ENCODE peak calls at places on chromosomes 12 and 14, in seven cellular contexts. W, R, E, Z, D, C and J are unnamed samples.

GRCh38 chr12:66087365-66087943 is 43.1 kb downstream of the LLPH start:
- DNase-seq in W (peak; percentile 14), R (peak; percentile 69), E (peak; percentile 71), Z (peak; percentile 68), D (peak; percentile 62), C (peak; percentile 70), J (peak; percentile 57)

GRCh38 chr14:80584638-80585505 is 356.7 kb downstream of the CEP128 start:
- DNase-seq in W (no peak), R (peak; percentile 39), E (no peak), Z (peak; percentile 6), D (no peak), C (peak; percentile 14), J (peak; percentile 52)

GRCh38 chr12:109766251-109766778 is 52.7 kb downstream of the FAM222A start:
- DNase-seq in W (no peak), R (no peak), E (peak; percentile 53), Z (no peak), D (no peak), C (no peak), J (no peak)

GRCh38 chr12:12070674-12071661 is at the start of gene BCL2L14:
- DNase-seq in W (no peak), R (no peak), E (no peak), Z (no peak), D (no peak), C (no peak), J (no peak)

GRCh38 chr12:29043069-29043468 is 106.0 kb upstream of the FAR2 start:
- DNase-seq in W (no peak), R (no peak), E (no peak), Z (no peak), D (no peak), C (no peak), J (peak; percentile 30)

GRCh38 chr12:46389130-46389616 is 16.6 kb upstream of the SLC38A2 start:
- DNase-seq in W (no peak), R (no peak), E (no peak), Z (no peak), D (no peak), C (no peak), J (no peak)

GRCh38 chr12:6790496-6791150 is 1.3 kb downstream of the CD4 start:
- DNase-seq in W (no peak), R (no peak), E (no peak), Z (no peak), D (no peak), C (no peak), J (no peak)

GRCh38 chr12:88202500-88202899 is 60.4 kb downstream of the TMTC3 start:
- DNase-seq in W (no peak), R (no peak), E (no peak), Z (no peak), D (no peak), C (no peak), J (no peak)

GRCh38 chr12:32155911-32156585 is 49.4 kb downstream of the BICD1 start:
- DNase-seq in W (no peak), R (no peak), E (no peak), Z (no peak), D (no peak), C (peak; percentile 30), J (no peak)

GRCh38 chr14:45201908-45202307 is 51.1 kb downstream of the MIS18BP1 start:
- DNase-seq in W (no peak), R (peak; percentile 44), E (no peak), Z (no peak), D (peak; percentile 12), C (peak; percentile 26), J (no peak)

GRCh38 chr12:105960319-105961076 is 178.3 kb downstream of the NUAK1 start:
- DNase-seq in W (no peak), R (peak; percentile 89), E (no peak), Z (no peak), D (no peak), C (peak; percentile 53), J (no peak)

GRCh38 chr14:86221000-86221399 is 691.1 kb downstream of the FLRT2 start:
- DNase-seq in W (no peak), R (no peak), E (no peak), Z (no peak), D (peak; percentile 45), C (peak; percentile 37), J (no peak)

GRCh38 chr12:74509886-74510285 is 27.7 kb upstream of the ATXN7L3B start:
- DNase-seq in W (no peak), R (no peak), E (no peak), Z (no peak), D (no peak), C (no peak), J (no peak)

GRCh38 chr14:101121399-101122113 is 218.0 kb upstream of the RTL1 start:
- DNase-seq in W (no peak), R (no peak), E (peak; percentile 53), Z (no peak), D (no peak), C (no peak), J (no peak)

GRCh38 chr12:54987611-54988231 is 3.2 kb upstream of the TESPA1 start:
- DNase-seq in W (no peak), R (no peak), E (no peak), Z (no peak), D (no peak), C (no peak), J (no peak)

GRCh38 chr14:37992489-37992888 is 215.2 kb upstream of the SSTR1 start:
- DNase-seq in W (no peak), R (no peak), E (no peak), Z (no peak), D (no peak), C (no peak), J (no peak)

GRCh38 chr12:105433804-105434203 is 103.3 kb downstream of the C12orf75 start:
- DNase-seq in W (no peak), R (no peak), E (no peak), Z (no peak), D (no peak), C (no peak), J (no peak)

GRCh38 chr14:54472291-54472690 is 16.5 kb downstream of the GMFB start:
- DNase-seq in W (no peak), R (no peak), E (no peak), Z (no peak), D (peak; percentile 73), C (peak; percentile 15), J (no peak)

GRCh38 chr14:54474232-54474793 is 14.5 kb downstream of the GMFB start:
- DNase-seq in W (no peak), R (no peak), E (no peak), Z (no peak), D (no peak), C (no peak), J (no peak)

GRCh38 chr14:54471641-54472040 is 17.1 kb downstream of the GMFB start:
- DNase-seq in W (no peak), R (no peak), E (no peak), Z (no peak), D (no peak), C (no peak), J (no peak)

GRCh38 chr14:54467280-54467679 is 21.5 kb downstream of the GMFB start:
- DNase-seq in W (no peak), R (no peak), E (no peak), Z (no peak), D (no peak), C (no peak), J (no peak)

DNA sequence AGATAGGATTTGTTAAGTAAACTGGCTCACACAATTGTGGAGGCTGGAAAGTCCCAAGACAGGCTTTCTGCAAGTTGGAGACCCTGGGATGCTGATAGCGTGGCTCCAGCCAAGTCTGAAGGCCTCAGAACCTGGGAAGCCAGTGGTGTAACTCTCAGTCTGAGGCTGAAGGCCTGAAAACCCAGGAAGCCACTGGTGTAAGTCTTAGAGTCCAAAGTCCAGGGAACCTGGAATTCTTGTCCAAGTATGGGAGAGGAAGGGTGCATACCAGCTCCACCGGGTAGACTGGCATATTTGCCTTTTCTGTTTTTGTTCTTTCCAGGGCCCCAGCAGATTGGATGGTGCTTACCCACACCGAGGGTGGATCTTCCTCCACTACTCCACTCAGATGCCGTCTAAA is 18.1 kb downstream of the GMFB start:
- DNase-seq in W (no peak), R (peak; percentile 46), E (no peak), Z (no peak), D (no peak), C (no peak), J (no peak)
- H3K4me1 ChIP-seq in W (no peaks in the 10 kb centered on the region), R (peaks cover 11% of the 10 kb centered on the region), E (no peaks in the 10 kb centered on the region), Z (peaks cover 6% of the 10 kb centered on the region), D (peaks cover 26% of the 10 kb centered on the region), C (peaks cover 12% of the 10 kb centered on the region), J (no peaks in the 10 kb centered on the region)

DNA sequence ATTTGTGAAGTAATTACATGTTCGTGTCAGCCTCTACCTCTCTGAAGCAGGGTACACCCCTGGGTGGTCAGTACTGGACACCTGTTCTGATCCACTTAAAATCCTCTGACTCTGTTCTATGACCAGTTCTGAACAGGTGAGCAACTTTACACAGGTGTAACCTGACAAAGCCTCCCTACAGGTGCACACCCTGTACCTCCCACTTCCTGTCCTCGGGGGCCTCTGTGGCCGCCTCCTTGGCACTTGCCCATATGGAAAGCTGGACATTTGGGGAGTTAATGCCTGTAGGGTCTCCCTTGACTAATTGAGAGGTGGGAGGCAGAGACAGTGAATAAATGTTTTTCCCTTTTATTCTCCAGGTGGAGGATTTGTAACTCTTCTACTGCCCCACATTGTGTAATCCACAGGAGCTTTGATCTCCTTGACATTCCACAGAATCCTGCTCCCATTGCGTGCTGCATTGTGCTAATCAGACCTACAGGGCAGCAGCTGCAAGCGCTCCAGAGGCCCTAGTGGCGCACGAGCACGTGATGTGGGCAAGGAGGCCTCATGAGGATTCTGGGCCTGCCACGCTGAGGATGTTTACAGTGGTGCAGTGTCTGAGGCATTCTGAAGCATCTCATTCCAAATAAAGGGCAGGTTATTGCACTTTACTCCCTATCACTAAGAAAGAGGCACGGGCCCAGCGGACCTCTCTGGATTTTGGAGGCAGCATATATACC is 45.8 kb upstream of the BATF start:
- DNase-seq in W (no peak), R (no peak), E (peak; percentile 85), Z (no peak), D (peak; percentile 74), C (peak; percentile 23), J (no peak)
- TF ChIP-seq CTCF in W (no peak), R (no peak), E (no peak), Z (no peak), D (no peak), C (no peak), J (no peak)

DNA sequence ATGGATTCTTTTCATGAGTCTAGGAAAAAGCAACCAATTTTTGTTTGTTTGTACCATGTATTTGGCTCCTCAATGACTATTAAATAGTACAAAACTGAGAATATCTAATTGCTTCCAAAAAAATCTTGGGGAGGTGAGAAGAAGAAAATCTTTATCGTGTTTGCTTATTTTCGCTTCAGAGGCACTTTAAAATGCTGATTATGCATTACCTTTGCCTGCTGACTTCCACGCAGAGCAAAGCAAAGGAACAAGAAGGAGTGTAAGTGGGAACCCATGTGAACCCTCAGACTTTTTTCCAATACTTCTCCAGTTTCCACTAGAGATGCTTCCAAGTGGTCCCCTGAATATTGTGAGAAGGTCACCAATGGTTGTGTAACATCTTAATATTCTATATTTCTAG is 43.2 kb upstream of the STRN3 start:
- DNase-seq in W (no peak), R (no peak), E (no peak), Z (no peak), D (no peak), C (no peak), J (no peak)
- H3K4me1 ChIP-seq in W (no peaks in the 10 kb centered on the region), R (no peaks in the 10 kb centered on the region), E (no peaks in the 10 kb centered on the region), Z (peaks cover 4% of the 10 kb centered on the region), D (no peaks in the 10 kb centered on the region), C (no peaks in the 10 kb centered on the region), J (no peaks in the 10 kb centered on the region)

DNA sequence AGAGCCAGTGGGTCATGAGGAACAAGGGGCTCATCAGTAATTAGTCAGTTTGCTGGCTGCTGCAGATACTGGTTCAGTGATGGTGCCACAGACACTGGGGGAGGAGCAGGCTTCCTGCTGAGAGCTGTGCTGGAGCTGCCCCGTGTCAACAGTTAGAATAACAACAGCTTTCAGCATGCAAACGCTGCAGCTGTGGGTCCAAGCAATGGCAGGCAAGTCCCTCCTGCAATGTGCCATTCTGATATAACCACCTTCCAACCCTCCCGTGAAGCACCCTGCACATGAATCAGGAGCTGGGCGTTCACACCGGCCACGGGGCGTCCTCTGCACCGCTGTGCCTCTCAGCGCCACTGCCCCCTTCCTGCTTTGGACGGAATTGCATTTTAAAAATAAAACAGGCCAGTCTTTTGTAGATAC is 258.4 kb upstream of the SFSWAP start:
- DNase-seq in W (no peak), R (peak; percentile 59), E (peak; percentile 48), Z (no peak), D (peak; percentile 54), C (peak; percentile 48), J (no peak)
- TF ChIP-seq CTCF in W (no peak), R (peak; percentile 46), E (no peak), Z (peak; percentile 81), D (peak; percentile 63), C (no peak), J (peak; percentile 81)